ENCODE peak calls at places on chromosomes 1 and 21, in ten cellular contexts. J is GM23338; O is naive thymus-derived CD8-positive, alpha-beta T cell; K is H7; D is stimulated activated CD4-positive, alpha-beta T cell treated with anti-CD3 and anti-CD28 coated beads, Interleukin-2, amount 100 ng/mL, for 24 hours; W is OCI-LY7; V is MM.1S; M is activated CD4-positive, alpha-beta T cell treated with anti-CD3 and anti-CD28 coated beads for 48 hours; Y is ascending aorta; E is mucosa of gallbladder. R is an unnamed sample.

GRCh38 chr1:178941849-178942248 is 71.0 kb upstream of the ANGPTL1 start:
- DNase-seq in V (no peak), O (no peak), D (no peak), W (no peak), K (no peak), M (no peak), E (no peak), J (no peak), Y (no peak), R (no peak)

GRCh38 chr1:32877211-32878110 is 6.7 kb upstream of the FNDC5 start:
- DNase-seq in D (no peak), W (no peak), O (no peak), V (no peak), K (no peak), J (no peak), Y (peak), M (no peak), E (no peak), R (no peak)

GRCh38 chr1:101100674-101101073 is 75.1 kb upstream of the DPH5 start:
- DNase-seq in M (no peak), E (no peak), J (no peak), D (no peak), W (no peak), K (no peak), O (no peak), Y (no peak), V (no peak), R (no peak)

GRCh38 chr1:215547009-215547408 is 20.1 kb upstream of the KCTD3 start:
- DNase-seq in K (no peak), W (no peak), O (no peak), V (no peak), E (no peak), J (no peak), D (no peak), Y (no peak), M (no peak), R (no peak)

GRCh38 chr21:17775431-17776126 is 43.6 kb downstream of the C21orf91 start:
- DNase-seq in O (peak), D (peak), J (no peak), K (no peak), V (no peak), E (no peak), M (peak), W (peak), Y (no peak), R (no peak)

GRCh38 chr1:193747579-193747978 is 561.2 kb upstream of the B3GALT2 start:
- DNase-seq in M (no peak), W (no peak), J (no peak), D (no peak), E (no peak), Y (no peak), V (no peak), O (no peak), K (no peak), R (no peak)

GRCh38 chr1:5998051-5998905 is 6.1 kb upstream of the NPHP4 start:
- DNase-seq in Y (no peak), V (no peak), D (no peak), M (no peak), J (no peak), O (no peak), E (no peak), W (no peak), K (no peak), R (no peak)

GRCh38 chr1:31299365-31299764 is 2.5 kb downstream of the ZCCHC17 start:
- DNase-seq in E (no peak), M (no peak), K (no peak), D (no peak), J (no peak), V (no peak), Y (no peak), W (no peak), O (no peak), R (no peak)

GRCh38 chr1:70333245-70333644 is 21.3 kb downstream of the ANKRD13C start:
- DNase-seq in V (no peak), M (no peak), K (no peak), J (no peak), E (no peak), O (no peak), W (no peak), D (no peak), Y (no peak), R (no peak)

GRCh38 chr1:234921266-234922062 is 207.2 kb downstream of the TOMM20 start:
- DNase-seq in Y (peak), D (no peak), M (no peak), E (no peak), W (no peak), O (no peak), J (no peak), V (no peak), K (no peak), R (no peak)

GRCh38 chr1:219120625-219121544 is 52.8 kb upstream of the LYPLAL1 start:
- DNase-seq in Y (peak), K (no peak), M (no peak), E (no peak), O (no peak), W (no peak), J (peak), D (no peak), V (no peak), R (no peak)

GRCh38 chr1:226804907-226805759 is 65.3 kb upstream of the PSEN2 start:
- DNase-seq in E (no peak), Y (no peak), J (no peak), M (no peak), V (no peak), O (no peak), W (no peak), K (no peak), D (no peak), R (no peak)

GRCh38 chr1:145961425-145962156 is 2.8 kb downstream of the ANKRD34A start:
- DNase-seq in V (no peak), E (no peak), K (peak), M (peak), J (peak), Y (peak), W (no peak), D (peak), O (peak), R (no peak)

GRCh38 chr1:19449454-19450228 is 35.7 kb downstream of the CAPZB start:
- DNase-seq in W (no peak), D (no peak), J (no peak), V (no peak), M (no peak), O (no peak), K (no peak), Y (no peak), E (no peak), R (no peak)

GRCh38 chr1:19169642-19170041 is 40.4 kb downstream of the UBR4 start:
- DNase-seq in K (no peak), E (no peak), V (peak), Y (no peak), O (no peak), M (no peak), D (no peak), J (no peak), W (no peak), R (no peak)

GRCh38 chr1:48523541-48523940 is 51.5 kb upstream of the SPATA6 start:
- DNase-seq in V (no peak), Y (no peak), W (no peak), O (no peak), K (no peak), M (no peak), E (no peak), D (no peak), J (no peak), R (no peak)

GRCh38 chr1:46508760-46509159 is 19.1 kb downstream of the DMBX1 start:
- DNase-seq in E (no peak), D (no peak), O (no peak), J (no peak), K (peak), W (no peak), V (no peak), Y (no peak), M (no peak), R (no peak)

GRCh38 chr1:17052038-17052437 is 1.8 kb downstream of the SDHB start:
- DNase-seq in M (no peak), K (no peak), Y (no peak), W (no peak), V (no peak), J (no peak), D (no peak), E (no peak), O (no peak), R (no peak)

GRCh38 chr1:234986750-234987414 is 141.8 kb downstream of the TOMM20 start:
- DNase-seq in Y (no peak), O (no peak), J (peak), M (no peak), K (no peak), D (no peak), W (no peak), V (no peak), E (no peak), R (no peak)

GRCh38 chr1:244199883-244200282 is 148.8 kb downstream of the ZBTB18 start:
- DNase-seq in Y (no peak), W (no peak), D (no peak), K (no peak), E (no peak), O (no peak), V (no peak), J (no peak), M (no peak), R (no peak)

GRCh38 chr1:21332691-21333449 is 42.6 kb upstream of the ECE1 start:
- DNase-seq in D (no peak), M (no peak), V (no peak), Y (no peak), K (peak), J (no peak), E (no peak), W (no peak), O (no peak), R (no peak)

GRCh38 chr1:244969355-244970235 is 105.3 kb upstream of the HNRNPU start:
- DNase-seq in O (peak), J (peak), V (peak), D (peak), Y (peak), E (peak), M (peak), K (peak), W (peak), R (peak)

GRCh38 chr1:229266832-229267500 is 3.9 kb upstream of the RAB4A start:
- DNase-seq in K (no peak), W (no peak), J (no peak), O (no peak), E (no peak), V (no peak), Y (no peak), M (no peak), D (no peak), R (no peak)

GRCh38 chr21:37220433-37220980 is 46.6 kb downstream of the VPS26C start:
- DNase-seq in K (peak), V (peak), M (peak), O (no peak), W (no peak), E (peak), D (peak), Y (peak), J (peak), R (peak)